ENCODE peak calls at places on chromosomes 2 and 18, in ten cellular contexts. One of them, this sample, is unnamed.

GRCh38 chr2:24546668-24547067 is 55.6 kb downstream of the NCOA1 start:
- DNase-seq in mammary epithelial cell: no peak
- DNase-seq in A549: no peak
- DNase-seq in AG04449: no peak
- DNase-seq in fibroblast of pulmonary artery: no peak
- DNase-seq in fibroblast of mammary gland: no peak
- DNase-seq in cardiac fibroblast: no peak
- DNase-seq in skeletal muscle cell: no peak
- DNase-seq in small intestine: no peak
- DNase-seq in dorsolateral prefrontal cortex: no peak
- DNase-seq in this sample: no peak

GRCh38 chr2:235935773-235936172 is 232.4 kb downstream of the GBX2 start:
- DNase-seq in cardiac fibroblast: no peak
- DNase-seq in fibroblast of pulmonary artery: no peak
- DNase-seq in fibroblast of mammary gland: no peak
- DNase-seq in A549: no peak
- DNase-seq in mammary epithelial cell: no peak
- DNase-seq in AG04449: no peak
- DNase-seq in skeletal muscle cell: no peak
- DNase-seq in dorsolateral prefrontal cortex: no peak
- DNase-seq in small intestine: no peak
- DNase-seq in this sample: no peak

GRCh38 chr2:197674060-197674459 is 1.3 kb downstream of the RFTN2 start:
- DNase-seq in mammary epithelial cell: no peak
- DNase-seq in fibroblast of mammary gland: no peak
- DNase-seq in skeletal muscle cell: no peak
- DNase-seq in fibroblast of pulmonary artery: no peak
- DNase-seq in cardiac fibroblast: peak
- DNase-seq in small intestine: no peak
- DNase-seq in AG04449: no peak
- DNase-seq in A549: no peak
- DNase-seq in dorsolateral prefrontal cortex: no peak
- DNase-seq in this sample: no peak

GRCh38 chr2:172085460-172086159 is at the start of gene DLX1:
- DNase-seq in cardiac fibroblast: no peak
- DNase-seq in fibroblast of mammary gland: no peak
- DNase-seq in mammary epithelial cell: no peak
- DNase-seq in AG04449: no peak
- DNase-seq in fibroblast of pulmonary artery: no peak
- DNase-seq in A549: no peak
- DNase-seq in dorsolateral prefrontal cortex: no peak
- DNase-seq in skeletal muscle cell: no peak
- DNase-seq in small intestine: no peak
- DNase-seq in this sample: no peak

GRCh38 chr2:26072925-26073768 is 39.3 kb downstream of the RAB10 start:
- DNase-seq in cardiac fibroblast: peak
- DNase-seq in small intestine: peak
- DNase-seq in skeletal muscle cell: no peak
- DNase-seq in AG04449: no peak
- DNase-seq in fibroblast of mammary gland: peak
- DNase-seq in A549: peak
- DNase-seq in fibroblast of pulmonary artery: peak
- DNase-seq in dorsolateral prefrontal cortex: no peak
- DNase-seq in mammary epithelial cell: no peak
- DNase-seq in this sample: no peak

GRCh38 chr2:79887747-79888374 is 375.0 kb downstream of the CTNNA2 start:
- DNase-seq in small intestine: peak
- DNase-seq in skeletal muscle cell: peak
- DNase-seq in dorsolateral prefrontal cortex: peak
- DNase-seq in AG04449: peak
- DNase-seq in fibroblast of mammary gland: peak
- DNase-seq in fibroblast of pulmonary artery: peak
- DNase-seq in cardiac fibroblast: peak
- DNase-seq in A549: peak
- DNase-seq in mammary epithelial cell: peak
- DNase-seq in this sample: peak

GRCh38 chr2:16487686-16488085 is 177.9 kb downstream of the CYRIA start:
- DNase-seq in fibroblast of pulmonary artery: peak
- DNase-seq in mammary epithelial cell: peak
- DNase-seq in A549: peak
- DNase-seq in dorsolateral prefrontal cortex: peak
- DNase-seq in fibroblast of mammary gland: peak
- DNase-seq in skeletal muscle cell: peak
- DNase-seq in AG04449: no peak
- DNase-seq in small intestine: peak
- DNase-seq in cardiac fibroblast: peak
- DNase-seq in this sample: no peak

GRCh38 chr2:31256611-31257382 is 22.8 kb downstream of the EHD3 start:
- DNase-seq in small intestine: no peak
- DNase-seq in AG04449: no peak
- DNase-seq in fibroblast of pulmonary artery: no peak
- DNase-seq in fibroblast of mammary gland: no peak
- DNase-seq in skeletal muscle cell: no peak
- DNase-seq in A549: no peak
- DNase-seq in cardiac fibroblast: no peak
- DNase-seq in mammary epithelial cell: no peak
- DNase-seq in dorsolateral prefrontal cortex: no peak
- DNase-seq in this sample: no peak

GRCh38 chr2:140775426-140775825 is 1355.4 kb downstream of the LRP1B start:
- DNase-seq in dorsolateral prefrontal cortex: no peak
- DNase-seq in cardiac fibroblast: no peak
- DNase-seq in mammary epithelial cell: no peak
- DNase-seq in fibroblast of pulmonary artery: no peak
- DNase-seq in fibroblast of mammary gland: no peak
- DNase-seq in A549: no peak
- DNase-seq in small intestine: no peak
- DNase-seq in skeletal muscle cell: no peak
- DNase-seq in AG04449: no peak
- DNase-seq in this sample: no peak

GRCh38 chr2:211033765-211034164 is 477.4 kb downstream of the CPS1 start:
- DNase-seq in dorsolateral prefrontal cortex: no peak
- DNase-seq in AG04449: no peak
- DNase-seq in fibroblast of pulmonary artery: peak
- DNase-seq in small intestine: peak
- DNase-seq in A549: peak
- DNase-seq in cardiac fibroblast: peak
- DNase-seq in skeletal muscle cell: no peak
- DNase-seq in fibroblast of mammary gland: peak
- DNase-seq in mammary epithelial cell: peak
- DNase-seq in this sample: no peak

DNA sequence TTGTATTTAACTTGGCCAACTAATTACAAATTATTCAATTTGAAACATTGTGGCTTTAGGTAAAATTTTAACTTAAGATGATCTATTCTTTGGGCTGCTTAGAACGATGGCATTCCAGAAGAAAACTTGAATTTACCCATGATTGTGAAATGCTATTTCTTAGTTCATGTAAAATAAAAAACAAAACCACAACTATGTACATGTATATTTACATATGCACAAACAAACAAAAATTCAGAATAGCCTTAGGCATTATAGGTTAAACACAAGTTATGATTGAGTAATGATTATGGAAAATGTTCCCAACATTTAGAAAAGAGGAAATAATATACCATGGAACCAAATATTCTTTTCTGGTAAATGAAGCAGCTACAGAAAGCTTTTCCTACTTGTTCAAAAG is 3.5 kb upstream of the SMCHD1 start:
- DNase-seq in skeletal muscle cell: no peak
- DNase-seq in A549: no peak
- DNase-seq in dorsolateral prefrontal cortex: no peak
- DNase-seq in fibroblast of pulmonary artery: no peak
- DNase-seq in mammary epithelial cell: no peak
- DNase-seq in cardiac fibroblast: no peak
- DNase-seq in fibroblast of mammary gland: no peak
- DNase-seq in AG04449: no peak
- DNase-seq in small intestine: no peak
- DNase-seq in this sample: no peak
- H3K4me3 ChIP-seq in skeletal muscle cell: no peak
- H3K4me3 ChIP-seq in A549: no peak
- H3K4me3 ChIP-seq in dorsolateral prefrontal cortex: no peak
- H3K4me3 ChIP-seq in fibroblast of pulmonary artery: no peak
- H3K4me3 ChIP-seq in mammary epithelial cell: no peak
- H3K4me3 ChIP-seq in cardiac fibroblast: no peak
- H3K4me3 ChIP-seq in fibroblast of mammary gland: no peak
- H3K4me3 ChIP-seq in AG04449: no peak
- H3K4me3 ChIP-seq in small intestine: no peak
- H3K4me3 ChIP-seq in this sample: no peak

GRCh38 chr18:3254725-3255124 is 7.1 kb downstream of the MYL12A start:
- DNase-seq in dorsolateral prefrontal cortex: no peak
- DNase-seq in cardiac fibroblast: no peak
- DNase-seq in small intestine: no peak
- DNase-seq in mammary epithelial cell: no peak
- DNase-seq in skeletal muscle cell: no peak
- DNase-seq in fibroblast of pulmonary artery: no peak
- DNase-seq in fibroblast of mammary gland: no peak
- DNase-seq in A549: no peak
- DNase-seq in AG04449: no peak
- DNase-seq in this sample: no peak

GRCh38 chr18:3251249-3251962 is 3.8 kb downstream of the MYL12A start:
- DNase-seq in AG04449: no peak
- DNase-seq in dorsolateral prefrontal cortex: no peak
- DNase-seq in A549: no peak
- DNase-seq in fibroblast of pulmonary artery: peak
- DNase-seq in mammary epithelial cell: no peak
- DNase-seq in skeletal muscle cell: no peak
- DNase-seq in fibroblast of mammary gland: no peak
- DNase-seq in small intestine: no peak
- DNase-seq in cardiac fibroblast: no peak
- DNase-seq in this sample: no peak

GRCh38 chr18:3250237-3251107 is 2.9 kb downstream of the MYL12A start:
- DNase-seq in skeletal muscle cell: peak
- DNase-seq in AG04449: no peak
- DNase-seq in fibroblast of mammary gland: peak
- DNase-seq in fibroblast of pulmonary artery: peak
- DNase-seq in cardiac fibroblast: peak
- DNase-seq in A549: no peak
- DNase-seq in mammary epithelial cell: peak
- DNase-seq in small intestine: peak
- DNase-seq in dorsolateral prefrontal cortex: no peak
- DNase-seq in this sample: peak

GRCh38 chr18:3252843-3253242 is 5.2 kb downstream of the MYL12A start:
- DNase-seq in small intestine: no peak
- DNase-seq in AG04449: no peak
- DNase-seq in cardiac fibroblast: no peak
- DNase-seq in fibroblast of pulmonary artery: no peak
- DNase-seq in A549: no peak
- DNase-seq in mammary epithelial cell: no peak
- DNase-seq in dorsolateral prefrontal cortex: no peak
- DNase-seq in fibroblast of mammary gland: no peak
- DNase-seq in skeletal muscle cell: no peak
- DNase-seq in this sample: no peak

GRCh38 chr18:3251963-3252277 is 4.3 kb downstream of the MYL12A start:
- DNase-seq in A549: no peak
- DNase-seq in cardiac fibroblast: peak
- DNase-seq in AG04449: peak
- DNase-seq in skeletal muscle cell: no peak
- DNase-seq in fibroblast of pulmonary artery: peak
- DNase-seq in dorsolateral prefrontal cortex: no peak
- DNase-seq in small intestine: no peak
- DNase-seq in mammary epithelial cell: no peak
- DNase-seq in fibroblast of mammary gland: no peak
- DNase-seq in this sample: no peak
- H3K4me3 ChIP-seq in A549: no peak
- H3K4me3 ChIP-seq in cardiac fibroblast: no peak
- H3K4me3 ChIP-seq in AG04449: no peak
- H3K4me3 ChIP-seq in skeletal muscle cell: no peak
- H3K4me3 ChIP-seq in fibroblast of pulmonary artery: peak
- H3K4me3 ChIP-seq in dorsolateral prefrontal cortex: no peak
- H3K4me3 ChIP-seq in small intestine: no peak
- H3K4me3 ChIP-seq in mammary epithelial cell: no peak
- H3K4me3 ChIP-seq in fibroblast of mammary gland: no peak
- H3K4me3 ChIP-seq in this sample: peak

GRCh38 chr2:120541553-120541932 is 194.1 kb upstream of the GLI2 start:
- DNase-seq in fibroblast of pulmonary artery: no peak
- DNase-seq in skeletal muscle cell: no peak
- DNase-seq in cardiac fibroblast: no peak
- DNase-seq in AG04449: no peak
- DNase-seq in small intestine: no peak
- DNase-seq in fibroblast of mammary gland: peak
- DNase-seq in A549: no peak
- DNase-seq in mammary epithelial cell: no peak
- DNase-seq in dorsolateral prefrontal cortex: no peak
- DNase-seq in this sample: no peak

GRCh38 chr2:120541972-120542670 is 193.5 kb upstream of the GLI2 start:
- DNase-seq in fibroblast of pulmonary artery: no peak
- DNase-seq in fibroblast of mammary gland: no peak
- DNase-seq in dorsolateral prefrontal cortex: no peak
- DNase-seq in small intestine: no peak
- DNase-seq in AG04449: no peak
- DNase-seq in A549: no peak
- DNase-seq in cardiac fibroblast: no peak
- DNase-seq in mammary epithelial cell: no peak
- DNase-seq in skeletal muscle cell: no peak
- DNase-seq in this sample: no peak

GRCh38 chr2:120539937-120540718 is 194.2 kb downstream of the INHBB start:
- DNase-seq in dorsolateral prefrontal cortex: no peak
- DNase-seq in fibroblast of mammary gland: peak
- DNase-seq in mammary epithelial cell: peak
- DNase-seq in A549: peak
- DNase-seq in skeletal muscle cell: peak
- DNase-seq in AG04449: peak
- DNase-seq in fibroblast of pulmonary artery: peak
- DNase-seq in cardiac fibroblast: peak
- DNase-seq in small intestine: no peak
- DNase-seq in this sample: peak

GRCh38 chr2:120539421-120539936 is 193.5 kb downstream of the INHBB start:
- DNase-seq in AG04449: no peak
- DNase-seq in small intestine: no peak
- DNase-seq in fibroblast of pulmonary artery: no peak
- DNase-seq in dorsolateral prefrontal cortex: no peak
- DNase-seq in mammary epithelial cell: no peak
- DNase-seq in fibroblast of mammary gland: no peak
- DNase-seq in cardiac fibroblast: no peak
- DNase-seq in skeletal muscle cell: no peak
- DNase-seq in A549: no peak
- DNase-seq in this sample: no peak

GRCh38 chr2:120540719-120541552 is 194.7 kb upstream of the GLI2 start:
- DNase-seq in mammary epithelial cell: no peak
- DNase-seq in dorsolateral prefrontal cortex: no peak
- DNase-seq in fibroblast of pulmonary artery: no peak
- DNase-seq in skeletal muscle cell: no peak
- DNase-seq in A549: no peak
- DNase-seq in small intestine: no peak
- DNase-seq in fibroblast of mammary gland: no peak
- DNase-seq in AG04449: no peak
- DNase-seq in cardiac fibroblast: no peak
- DNase-seq in this sample: peak
- H3K4me3 ChIP-seq in mammary epithelial cell: no peak
- H3K4me3 ChIP-seq in dorsolateral prefrontal cortex: no peak
- H3K4me3 ChIP-seq in fibroblast of pulmonary artery: no peak
- H3K4me3 ChIP-seq in skeletal muscle cell: no peak
- H3K4me3 ChIP-seq in A549: no peak
- H3K4me3 ChIP-seq in small intestine: no peak
- H3K4me3 ChIP-seq in fibroblast of mammary gland: no peak
- H3K4me3 ChIP-seq in AG04449: no peak
- H3K4me3 ChIP-seq in cardiac fibroblast: no peak
- H3K4me3 ChIP-seq in this sample: no peak

DNA sequence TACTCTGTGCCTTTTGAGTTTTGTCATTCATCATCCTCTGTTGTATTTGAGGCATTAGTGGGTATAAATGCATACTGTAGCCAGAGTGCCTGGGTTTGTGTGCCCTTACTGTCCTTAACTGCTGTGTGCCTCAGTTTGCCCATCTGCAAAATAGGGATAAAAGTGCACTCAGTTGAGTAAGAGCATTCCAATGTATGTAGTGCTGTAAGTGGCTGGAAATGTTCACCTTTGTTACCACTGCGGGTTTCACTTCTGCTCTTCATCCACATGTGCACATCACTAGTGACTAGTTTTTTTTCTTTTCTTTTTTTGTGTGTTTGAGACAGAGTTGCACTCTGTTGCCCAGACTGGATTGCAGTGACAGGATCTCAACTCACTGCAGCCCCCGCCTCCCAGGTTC is 39.9 kb downstream of the PLEKHB2 start:
- DNase-seq in dorsolateral prefrontal cortex: no peak
- DNase-seq in fibroblast of pulmonary artery: no peak
- DNase-seq in fibroblast of mammary gland: no peak
- DNase-seq in small intestine: no peak
- DNase-seq in cardiac fibroblast: no peak
- DNase-seq in mammary epithelial cell: no peak
- DNase-seq in skeletal muscle cell: no peak
- DNase-seq in AG04449: no peak
- DNase-seq in A549: no peak
- DNase-seq in this sample: no peak
- H3K4me3 ChIP-seq in dorsolateral prefrontal cortex: no peak
- H3K4me3 ChIP-seq in fibroblast of pulmonary artery: no peak
- H3K4me3 ChIP-seq in fibroblast of mammary gland: no peak
- H3K4me3 ChIP-seq in small intestine: no peak
- H3K4me3 ChIP-seq in cardiac fibroblast: no peak
- H3K4me3 ChIP-seq in mammary epithelial cell: no peak
- H3K4me3 ChIP-seq in skeletal muscle cell: no peak
- H3K4me3 ChIP-seq in AG04449: no peak
- H3K4me3 ChIP-seq in A549: no peak
- H3K4me3 ChIP-seq in this sample: no peak